ENCODE peak calls at places on chromosomes 1 and 21, in ten cellular contexts. A is A172; N is T-cell; V is stomach; H is pulmonary artery endothelial cell; F is substantia nigra; Y is naive thymus-derived CD8-positive, alpha-beta T cell; U is SK-MEL-5; E is kidney; L is NCI-H1436. J is an unnamed sample.

GRCh38 chr21:33023574-33024277 is 2.0 kb upstream of the OLIG2 start:
- DNase-seq in A (no peak), N (no peak), V (no peak), H (no peak), F (peak; percentile 50), Y (no peak), U (no peak), E (no peak), L (no peak), J (no peak)

GRCh38 chr1:228236744-228237143 is 28.9 kb downstream of the OBSCN start:
- DNase-seq in A (no peak), N (no peak), V (peak; percentile 49), H (peak; percentile 27), F (no peak), Y (no peak), U (peak; percentile 79), E (no peak), L (peak; percentile 10), J (peak; percentile 58)

GRCh38 chr1:118717893-118718292 is 270.2 kb downstream of the TBX15 start:
- DNase-seq in A (no peak), N (no peak), V (no peak), H (no peak), F (no peak), Y (no peak), U (no peak), E (no peak), L (no peak), J (no peak)

GRCh38 chr1:119781434-119782210 is 12.9 kb upstream of the HMGCS2 start:
- DNase-seq in A (no peak), N (no peak), V (no peak), H (no peak), F (no peak), Y (no peak), U (no peak), E (no peak), L (no peak), J (no peak)

GRCh38 chr1:91854852-91855251 is 31.1 kb downstream of the TGFBR3 start:
- DNase-seq in A (no peak), N (no peak), V (no peak), H (no peak), F (no peak), Y (no peak), U (no peak), E (no peak), L (no peak), J (no peak)

GRCh38 chr1:175893192-175893591 is 149.8 kb upstream of the TNR start:
- DNase-seq in A (no peak), N (no peak), V (no peak), H (no peak), F (no peak), Y (no peak), U (no peak), E (no peak), L (no peak), J (no peak)

GRCh38 chr1:157137051-157137772 is 983 bp downstream of the ETV3 start:
- DNase-seq in A (peak; percentile 28), N (no peak), V (no peak), H (no peak), F (peak; percentile 19), Y (no peak), U (peak; percentile 22), E (no peak), L (no peak), J (peak; percentile 48)

GRCh38 chr1:55640708-55641473 is 425.7 kb upstream of the USP24 start:
- DNase-seq in A (peak; percentile 29), N (peak; percentile 11), V (peak; percentile 72), H (peak; percentile 33), F (peak; percentile 35), Y (peak; percentile 6), U (peak; percentile 48), E (peak; percentile 81), L (peak; percentile 59), J (peak; percentile 85)

GRCh38 chr21:45074048-45074817 is at the start of gene ADARB1:
- DNase-seq in A (peak; percentile 58), N (peak; percentile 39), V (peak; percentile 59), H (no peak), F (peak; percentile 40), Y (peak; percentile 68), U (peak; percentile 49), E (peak; percentile 87), L (peak; percentile 47), J (peak; percentile 98)

GRCh38 chr21:34126691-34127090 is 53.3 kb downstream of the MRPS6 start:
- DNase-seq in A (no peak), N (no peak), V (no peak), H (no peak), F (no peak), Y (no peak), U (no peak), E (no peak), L (no peak), J (peak; percentile 21)

GRCh38 chr1:110057963-110058518 is 12.4 kb downstream of the ALX3 start:
- DNase-seq in A (no peak), N (no peak), V (no peak), H (no peak), F (no peak), Y (no peak), U (no peak), E (no peak), L (no peak), J (peak; percentile 33)

GRCh38 chr1:218886472-218886871 is 287.2 kb upstream of the LYPLAL1 start:
- DNase-seq in A (peak; percentile 37), N (no peak), V (no peak), H (no peak), F (peak; percentile 63), Y (no peak), U (no peak), E (no peak), L (no peak), J (peak; percentile 19)

GRCh38 chr1:109399326-109399957 is 1.7 kb upstream of the SORT1 start:
- DNase-seq in A (peak; percentile 68), N (no peak), V (no peak), H (peak; percentile 32), F (no peak), Y (peak; percentile 33), U (peak; percentile 92), E (no peak), L (peak; percentile 66), J (peak; percentile 49)

GRCh38 chr1:228865613-228866320 is 130.5 kb downstream of the RHOU start:
- DNase-seq in A (no peak), N (no peak), V (no peak), H (no peak), F (no peak), Y (no peak), U (no peak), E (no peak), L (no peak), J (no peak)

GRCh38 chr1:226568975-226569741 is 20.6 kb downstream of the STUM start:
- DNase-seq in A (no peak), N (no peak), V (no peak), H (no peak), F (no peak), Y (no peak), U (no peak), E (no peak), L (no peak), J (no peak)

GRCh38 chr1:214403431-214403830 is 122.5 kb downstream of the SMYD2 start:
- DNase-seq in A (no peak), N (no peak), V (no peak), H (no peak), F (no peak), Y (no peak), U (no peak), E (no peak), L (no peak), J (no peak)

GRCh38 chr1:21941370-21941769 is 4.3 kb upstream of the HSPG2 start:
- DNase-seq in A (no peak), N (no peak), V (no peak), H (no peak), F (no peak), Y (no peak), U (no peak), E (no peak), L (no peak), J (no peak)

GRCh38 chr1:205589618-205590456 is 42.0 kb downstream of the ELK4 start:
- DNase-seq in A (no peak), N (no peak), V (no peak), H (no peak), F (no peak), Y (no peak), U (peak; percentile 42), E (no peak), L (no peak), J (no peak)

GRCh38 chr1:172993640-172994039 is 57.1 kb downstream of the TNFSF18 start:
- DNase-seq in A (peak; percentile 80), N (no peak), V (no peak), H (no peak), F (no peak), Y (no peak), U (no peak), E (no peak), L (no peak), J (peak; percentile 62)

GRCh38 chr1:243559575-243560172 is 290.4 kb downstream of the AKT3 start:
- DNase-seq in A (no peak), N (no peak), V (no peak), H (no peak), F (no peak), Y (no peak), U (no peak), E (no peak), L (no peak), J (no peak)

GRCh38 chr1:8598060-8598724 is 219.2 kb downstream of the RERE start:
- DNase-seq in A (no peak), N (no peak), V (peak; percentile 50), H (peak; percentile 19), F (peak; percentile 16), Y (no peak), U (peak; percentile 50), E (peak; percentile 60), L (no peak), J (peak; percentile 74)

GRCh38 chr1:217630711-217631591 is at the start of the genes GPATCH2 and SPATA17:
- DNase-seq in A (peak; percentile 92), N (peak; percentile 78), V (peak; percentile 78), H (peak; percentile 74), F (peak; percentile 71), Y (peak; percentile 72), U (peak; percentile 88), E (peak; percentile 90), L (peak; percentile 93), J (peak; percentile 90)

GRCh38 chr1:8412183-8412831 is 94.4 kb downstream of the SLC45A1 start:
- DNase-seq in A (peak; percentile 81), N (no peak), V (no peak), H (peak; percentile 84), F (no peak), Y (no peak), U (peak; percentile 43), E (no peak), L (no peak), J (peak; percentile 77)

GRCh38 chr21:46648539-46648938 is 13.1 kb downstream of the PRMT2 start:
- DNase-seq in A (no peak), N (no peak), V (no peak), H (no peak), F (no peak), Y (no peak), U (no peak), E (no peak), L (no peak), J (no peak)

J was measured in GM03348.